ENCODE peak calls at places on chromosome 19, in ten cellular contexts. U is prostate gland, N is uterus, H is sigmoid colon, D is esophagus squamous epithelium, Z is stomach, O is tibial nerve, F is ovary, J is IMR-90, B is HCT116. A is an unnamed sample.

GRCh38 chr19:38401148-38401547 is 1.7 kb upstream of the FAM98C start:
- DNase-seq in U (no peak), N (no peak), H (no peak), D (no peak), Z (no peak), O (no peak), F (no peak), J (peak), B (no peak), A (no peak)

GRCh38 chr19:1492474-1493006 is 1.6 kb downstream of the REEP6 start:
- DNase-seq in U (no peak), N (no peak), H (peak), D (no peak), Z (no peak), O (no peak), F (peak), J (no peak), B (no peak), A (no peak)

GRCh38 chr19:1081301-1082164 is 13.6 kb downstream of the POLR2E start:
- DNase-seq in U (no peak), N (no peak), H (no peak), D (no peak), Z (no peak), O (no peak), F (peak), J (no peak), B (no peak), A (no peak)

GRCh38 chr19:40139533-40140287 is 49.0 kb upstream of the ZNF780A start:
- DNase-seq in U (peak), N (no peak), H (no peak), D (no peak), Z (no peak), O (peak), F (no peak), J (peak), B (peak), A (no peak)

GRCh38 chr19:54464044-54464623 is 556 bp upstream of the LENG9 start:
- DNase-seq in U (peak), N (peak), H (peak), D (peak), Z (peak), O (peak), F (peak), J (peak), B (peak), A (peak)

GRCh38 chr19:51210385-51210784 is 14.5 kb upstream of the CD33 start:
- DNase-seq in U (no peak), N (no peak), H (no peak), D (no peak), Z (no peak), O (no peak), F (no peak), J (no peak), B (no peak), A (no peak)

GRCh38 chr19:40774916-40775631 is at the start of gene MIA:
- DNase-seq in U (no peak), N (no peak), H (no peak), D (no peak), Z (no peak), O (no peak), F (no peak), J (no peak), B (no peak), A (no peak)

GRCh38 chr19:6773323-6773931 is 919 bp downstream of the VAV1 start:
- DNase-seq in U (no peak), N (no peak), H (no peak), D (no peak), Z (peak), O (no peak), F (no peak), J (no peak), B (no peak), A (no peak)

DNA sequence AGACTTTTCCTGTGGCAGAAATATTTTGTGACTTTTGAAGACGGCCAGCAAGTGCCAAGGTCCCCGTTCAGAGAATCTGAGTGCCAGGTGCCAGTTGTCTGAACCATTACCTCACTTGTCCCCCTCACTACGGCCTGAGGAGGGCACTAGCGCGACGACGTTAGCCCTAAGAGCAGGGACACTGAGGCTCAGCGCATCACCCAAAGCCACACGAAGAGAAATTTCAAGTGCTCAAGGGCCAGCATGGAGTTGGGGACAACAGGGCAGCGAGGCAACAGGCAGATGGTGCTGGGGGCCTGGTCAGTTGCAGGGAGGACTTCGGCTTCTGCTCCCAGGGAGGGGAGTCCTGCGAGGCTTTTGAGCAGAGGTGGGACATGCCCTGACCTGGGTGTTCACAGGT is 9.5 kb upstream of the TYK2 start:
- DNase-seq in U (no peak), N (no peak), H (no peak), D (no peak), Z (no peak), O (no peak), F (no peak), J (no peak), B (no peak), A (no peak)
- TF ChIP-seq CTCF in U (no peak), N (no peak), H (no peak), D (no peak), Z (no peak), O (no peak), F (no peak), J (peak), B (peak), A (no peak)

GRCh38 chr19:4360081-4360569 is 16.8 kb downstream of the MPND start:
- DNase-seq in U (no peak), N (no peak), H (no peak), D (no peak), Z (no peak), O (no peak), F (peak), J (no peak), B (no peak), A (no peak)
- H3K27ac ChIP-seq in U (peak), N (no peak), H (peak), D (no peak), Z (peak), O (no peak), F (peak), J (peak), B (peak), A (peak)

DNA sequence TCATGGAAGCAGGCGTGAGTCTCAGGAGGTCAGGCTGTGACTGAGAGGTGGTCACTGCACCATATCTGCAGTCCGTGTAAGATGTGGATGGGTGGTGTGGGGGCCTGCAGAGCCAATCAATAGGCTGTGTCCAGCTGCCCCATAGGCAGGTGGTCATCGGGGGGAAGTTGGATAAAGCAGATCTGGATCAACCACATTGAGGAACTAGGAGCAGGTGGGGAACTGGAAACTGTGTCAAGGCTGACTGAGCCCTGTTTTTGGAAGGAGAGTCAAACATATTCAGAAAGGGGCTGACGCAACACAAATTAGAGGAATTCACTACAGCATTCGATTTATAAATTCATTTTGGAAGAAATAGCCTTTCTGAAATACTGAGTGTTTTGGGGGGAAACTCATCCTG is 15.0 kb downstream of the CLEC4M start:
- DNase-seq in U (no peak), N (no peak), H (no peak), D (no peak), Z (no peak), O (no peak), F (no peak), J (no peak), B (no peak), A (no peak)
- TF ChIP-seq POLR2A in U (no peak), N (no peak), H (no peak), D (no peak), Z (no peak), O (no peak), F (no peak), J (no peak), B (no peak), A (no peak)

DNA sequence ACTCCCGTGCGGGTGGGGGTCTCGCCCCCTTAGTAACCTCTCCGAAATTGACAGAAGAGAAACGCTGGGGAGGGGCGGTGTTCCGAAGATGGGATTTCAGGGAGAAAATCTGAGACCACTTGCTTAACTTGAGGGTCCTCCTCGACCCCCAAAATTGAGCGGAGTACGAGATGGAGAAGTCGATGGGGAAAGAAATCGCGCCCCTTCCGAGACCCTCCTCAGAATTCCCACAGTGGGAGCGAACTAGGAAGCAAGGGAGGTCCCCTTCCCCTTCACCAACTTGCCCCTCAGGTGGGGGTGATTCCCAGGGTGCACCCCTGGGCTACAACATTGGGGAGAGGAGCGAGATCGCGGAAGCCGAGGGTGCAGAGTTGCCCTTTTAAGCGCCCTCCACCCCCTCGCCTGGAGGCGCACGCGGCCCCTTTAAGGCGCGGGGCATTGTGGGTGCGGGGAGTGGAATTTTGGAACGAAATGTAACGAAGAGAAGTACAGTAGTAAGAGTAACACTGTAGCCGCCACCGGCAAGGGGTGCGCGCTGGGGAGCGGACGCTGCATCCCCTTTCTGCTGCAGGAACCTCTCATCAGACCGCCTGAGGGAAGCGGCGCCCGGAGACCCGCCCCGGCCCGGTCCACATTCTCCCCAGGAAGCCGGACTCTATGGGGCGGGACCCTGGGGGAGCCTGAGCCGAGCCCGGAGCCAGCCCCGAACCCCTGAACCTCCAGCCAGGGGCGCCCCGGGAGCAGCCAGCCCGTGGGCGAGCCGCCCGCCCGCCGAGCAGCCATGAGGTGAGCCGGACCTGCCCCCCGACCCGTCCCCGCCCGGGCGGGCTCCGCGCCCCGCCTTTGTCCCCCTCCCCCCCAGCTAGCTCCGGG is at the start of gene VASP:
- DNase-seq in U (peak), N (peak), H (peak), D (peak), Z (peak), O (peak), F (peak), J (peak), B (peak), A (peak)
- TF ChIP-seq CTCF in U (peak), N (peak), H (no peak), D (no peak), Z (no peak), O (peak), F (no peak), J (no peak), B (no peak), A (no peak)

A was measured in testis.